ENCODE peak calls at places on chromosomes 2 and 18, in five cellular contexts. C, I, N, R and Z are unnamed samples.

GRCh38 chr18:76380791-76381405 is 114.1 kb downstream of the ZNF516 start:
- DNase-seq in C (no peak), N (no peak), I (no peak), R (peak), Z (no peak)

GRCh38 chr2:231622963-231623362 is 30.3 kb downstream of the TEX44 start:
- DNase-seq in N (no peak), R (no peak), I (no peak), C (no peak), Z (no peak)

GRCh38 chr18:23967321-23968089 is 47.0 kb upstream of the TTC39C start:
- DNase-seq in N (no peak), I (no peak), R (no peak), C (no peak), Z (no peak)

GRCh38 chr2:189698020-189698887 is 23.8 kb downstream of the ANKAR start:
- DNase-seq in N (no peak), C (no peak), R (no peak), I (peak), Z (no peak)

GRCh38 chr2:64874593-64874992 is 114.6 kb upstream of the SLC1A4 start:
- DNase-seq in R (no peak), C (no peak), I (no peak), N (no peak), Z (no peak)

GRCh38 chr2:190627881-190628412 is 20.9 kb upstream of the NAB1 start:
- DNase-seq in C (no peak), I (no peak), R (no peak), N (no peak), Z (no peak)

GRCh38 chr2:229715895-229716507 is 1.6 kb upstream of the DNER start:
- DNase-seq in I (no peak), R (no peak), C (no peak), N (no peak), Z (no peak)

GRCh38 chr2:192437653-192438052 is 242.9 kb upstream of the TMEFF2 start:
- DNase-seq in C (no peak), R (no peak), N (no peak), I (no peak), Z (no peak)

GRCh38 chr2:20067992-20068727 is 16.7 kb upstream of the LAPTM4A start:
- DNase-seq in N (no peak), I (no peak), R (no peak), C (no peak), Z (no peak)

GRCh38 chr2:65128297-65129190 is 1.4 kb downstream of the RAB1A start:
- DNase-seq in N (no peak), R (no peak), C (no peak), I (peak), Z (no peak)

GRCh38 chr2:20457661-20458630 is 11.1 kb downstream of the RHOB start:
- DNase-seq in C (no peak), R (no peak), I (peak), N (no peak), Z (peak)

GRCh38 chr2:158199928-158200650 is 98.4 kb downstream of the UPP2 start:
- DNase-seq in I (no peak), R (no peak), C (no peak), N (no peak), Z (no peak)

GRCh38 chr2:168169097-168169745 is 78.2 kb downstream of the STK39 start:
- DNase-seq in R (no peak), N (no peak), C (no peak), I (no peak), Z (no peak)

GRCh38 chr2:15023231-15023630 is 390.7 kb downstream of the LRATD1 start:
- DNase-seq in C (no peak), I (no peak), N (no peak), R (no peak), Z (no peak)

GRCh38 chr2:71792926-71793761 is 339.8 kb downstream of the DYSF start:
- DNase-seq in R (no peak), C (no peak), N (no peak), I (peak), Z (no peak)